ENCODE peak calls at places on chromosomes 12 and 14, in seven cellular contexts. J is CD4-positive, CD25-positive, alpha-beta regulatory T cell; M is heart left ventricle; X is HepG2; C is PC-3; U is mucosa of descending colon; V is GM23248. I is an unnamed sample.

GRCh38 chr12:125860672-125861288 is 795.5 kb downstream of the AACS start:
- DNase-seq in V (no peak), X (no peak), C (no peak), M (no peak), U (no peak), J (no peak), I (no peak)

GRCh38 chr14:77040995-77041744 is 12.7 kb upstream of the IRF2BPL start:
- DNase-seq in J (no peak), M (peak; percentile 33), C (peak; percentile 50), X (no peak), U (no peak), V (no peak), I (peak; percentile 52)

GRCh38 chr14:53295985-53296582 is 143.0 kb upstream of the DDHD1 start:
- DNase-seq in X (peak; percentile 17), C (peak; percentile 67), M (no peak), J (no peak), V (peak; percentile 52), U (peak; percentile 47), I (peak; percentile 20)

GRCh38 chr12:92769124-92769901 is 66.5 kb downstream of the PLEKHG7 start:
- DNase-seq in J (no peak), V (no peak), M (no peak), X (no peak), C (no peak), U (no peak), I (no peak)

GRCh38 chr14:76955575-76956252 is 72.8 kb downstream of the IRF2BPL start:
- DNase-seq in C (peak; percentile 75), V (peak; percentile 89), M (no peak), J (peak; percentile 61), U (no peak), X (peak; percentile 59), I (no peak)

GRCh38 chr12:80551897-80552296 is 107.9 kb downstream of the PTPRQ start:
- DNase-seq in M (no peak), X (no peak), J (no peak), C (peak; percentile 98), U (peak; percentile 5), V (peak; percentile 93), I (no peak)

GRCh38 chr12:6821271-6821673 is 349 bp upstream of the GPR162 start:
- DNase-seq in M (peak; percentile 84), U (peak; percentile 60), J (no peak), X (no peak), V (peak; percentile 67), C (no peak), I (no peak)

GRCh38 chr14:65827520-65827919 is 415.0 kb downstream of the FUT8 start:
- DNase-seq in M (no peak), J (no peak), C (no peak), V (no peak), U (no peak), X (no peak), I (no peak)

GRCh38 chr12:53219956-53220856 is 11.8 kb downstream of the RARG start:
- DNase-seq in C (peak; percentile 75), J (peak; percentile 61), U (peak; percentile 86), M (peak; percentile 73), X (peak; percentile 38), V (peak; percentile 97), I (peak; percentile 61)

GRCh38 chr12:110185626-110186025 is 61.5 kb downstream of the IFT81 start:
- DNase-seq in U (no peak), C (no peak), M (no peak), J (no peak), X (no peak), V (no peak), I (no peak)

GRCh38 chr12:57888407-57889157 is 42.1 kb upstream of the CTDSP2 start:
- DNase-seq in J (no peak), X (no peak), V (peak; percentile 88), C (peak; percentile 82), M (no peak), U (peak; percentile 86), I (peak; percentile 77)

GRCh38 chr12:132922676-132923075 is 33.4 kb downstream of the ZNF605 start:
- DNase-seq in M (no peak), U (no peak), V (no peak), J (no peak), X (no peak), C (no peak), I (no peak)
- H3K9me3 ChIP-seq in M (peaks cover 99% of the 10 kb centered on the region), U (peaks cover 100% of the 10 kb centered on the region), V (peaks cover 38% of the 10 kb centered on the region), J (peaks cover 96% of the 10 kb centered on the region), X (peaks cover 95% of the 10 kb centered on the region), C (peaks cover 73% of the 10 kb centered on the region), I (peaks cover 11% of the 10 kb centered on the region)

GRCh38 chr12:47082283-47082962 is 2.7 kb upstream of the AMIGO2 start:
- DNase-seq in U (no peak), X (no peak), V (no peak), J (no peak), C (no peak), M (no peak), I (no peak)
- H3K4me3 ChIP-seq in U (no peak overlapping the region), X (no peak overlapping the region), V (no peak overlapping the region), J (peak overlapping the region; percentile 89), C (no peak overlapping the region), M (no peak overlapping the region), I (no peak overlapping the region)

DNA sequence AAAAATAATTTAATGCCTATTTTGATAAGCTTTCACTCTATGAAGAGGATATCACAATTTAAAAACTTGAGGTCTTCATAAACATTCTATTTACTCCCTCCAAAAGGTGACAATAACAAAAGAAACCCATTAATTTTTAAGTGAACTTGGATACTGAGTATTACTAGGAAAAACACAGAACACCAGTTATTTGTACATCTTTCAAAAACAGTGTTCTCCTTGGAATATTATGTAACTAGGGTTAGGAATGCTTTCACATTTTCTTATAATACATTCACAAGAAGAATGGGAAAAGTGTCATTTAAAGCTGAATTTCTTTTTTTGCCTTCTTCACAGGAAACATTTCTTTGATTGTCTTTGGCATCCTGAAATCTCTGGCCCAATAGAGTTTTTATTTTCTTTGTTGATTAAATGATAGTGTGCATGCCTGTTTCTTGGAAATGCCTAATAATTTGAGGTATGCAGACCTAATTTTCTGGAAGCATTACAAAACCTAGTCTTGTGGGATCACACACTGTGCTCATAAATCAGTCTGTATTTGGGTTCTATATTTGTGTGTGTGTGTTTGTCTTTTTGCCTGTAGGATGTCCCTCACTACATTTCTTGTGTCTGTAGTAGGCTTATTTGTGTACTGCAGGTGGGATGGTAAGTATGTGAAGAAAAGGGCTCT is 76.5 kb downstream of the WNK1 start:
- DNase-seq in C (no peak), X (no peak), J (no peak), M (no peak), U (no peak), V (no peak), I (no peak)
- H3K36me3 ChIP-seq in C (peaks cover 20% of the 10 kb centered on the region), X (peaks cover 50% of the 10 kb centered on the region), J (peaks cover 47% of the 10 kb centered on the region), M (peaks cover 62% of the 10 kb centered on the region), U (no peaks in the 10 kb centered on the region), V (peaks cover 32% of the 10 kb centered on the region), I (peaks cover 5% of the 10 kb centered on the region)

GRCh38 chr12:118589162-118589561 is 212.8 kb downstream of the SUDS3 start:
- DNase-seq in C (no peak), U (no peak), X (no peak), V (no peak), M (no peak), J (no peak), I (no peak)

GRCh38 chr12:118582863-118583262 is 206.5 kb downstream of the SUDS3 start:
- DNase-seq in C (no peak), X (no peak), M (no peak), V (no peak), J (no peak), U (no peak), I (no peak)

GRCh38 chr12:118581396-118581795 is 205.0 kb downstream of the SUDS3 start:
- DNase-seq in M (no peak), C (no peak), J (no peak), X (no peak), V (no peak), U (no peak), I (no peak)

GRCh38 chr12:118586433-118586832 is 210.1 kb downstream of the SUDS3 start:
- DNase-seq in V (no peak), M (no peak), C (no peak), X (no peak), U (no peak), J (no peak), I (no peak)
- H3K9me3 ChIP-seq in V (no peaks in the 10 kb centered on the region), M (peaks cover 11% of the 10 kb centered on the region), C (no peaks in the 10 kb centered on the region), X (no peaks in the 10 kb centered on the region), U (no peaks in the 10 kb centered on the region), J (no peaks in the 10 kb centered on the region), I (no peaks in the 10 kb centered on the region)

DNA sequence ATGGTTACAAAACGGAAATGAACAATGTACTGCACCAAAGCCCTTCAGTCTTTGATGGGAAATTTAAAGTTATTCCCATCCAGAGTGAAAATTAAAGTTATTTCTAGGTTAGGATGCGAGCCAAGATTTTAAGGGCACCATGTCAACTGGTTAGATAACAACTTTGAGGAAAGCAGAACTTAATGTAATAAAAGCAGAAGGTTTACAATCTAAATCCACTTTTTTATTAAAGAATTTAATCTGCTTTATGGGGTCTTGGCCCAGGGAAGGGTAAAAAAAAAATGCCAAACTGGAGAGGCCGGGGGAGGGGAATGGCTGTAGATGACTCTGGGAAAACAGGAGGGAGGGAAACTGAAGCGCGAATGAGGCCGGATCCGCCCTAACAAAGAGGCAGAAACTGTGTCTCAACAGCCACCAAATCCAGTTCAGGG is 108.2 kb upstream of the ATF7IP start:
- DNase-seq in U (no peak), V (no peak), J (no peak), C (no peak), M (no peak), X (no peak), I (no peak)
- H3K4me3 ChIP-seq in U (no peak overlapping the region), V (peak overlapping the region; percentile 38), J (peak overlapping the region; percentile 51), C (no peak overlapping the region), M (peak overlapping the region; percentile 38), X (peak overlapping the region; percentile 34), I (no peak overlapping the region)

GRCh38 chr12:50566066-50566465 is 61.3 kb downstream of the DIP2B start:
- DNase-seq in C (no peak), J (no peak), X (no peak), U (no peak), M (no peak), V (no peak), I (no peak)
- H3K36me3 ChIP-seq in C (no peaks in the 10 kb centered on the region), J (no peaks in the 10 kb centered on the region), X (no peaks in the 10 kb centered on the region), U (no peaks in the 10 kb centered on the region), M (no peaks in the 10 kb centered on the region), V (no peaks in the 10 kb centered on the region), I (no peaks in the 10 kb centered on the region)

I was measured in small intestine.